ENCODE peak calls at places on chromosomes 13 and 19, in eight cellular contexts. R is frontal cortex, A is AG08395, M is cerebellum, F is iris pigment epithelial cell, S is K562, T is T-cell, G is HTR-8/SVneo. H is an unnamed sample.

GRCh38 chr19:24140099-24140498 is 53.1 kb downstream of the ZNF254 start:
- DNase-seq in R (no peak), A (peak), M (no peak), F (peak), S (no peak), T (no peak), G (no peak), H (no peak)

GRCh38 chr13:33285420-33286124 is at the start of gene STARD13:
- DNase-seq in R (peak), A (peak), M (peak), F (peak), S (peak), T (no peak), G (peak), H (peak)

GRCh38 chr19:4980087-4980486 is 11.2 kb downstream of the KDM4B start:
- DNase-seq in R (no peak), A (no peak), M (no peak), F (no peak), S (no peak), T (no peak), G (no peak), H (no peak)

GRCh38 chr13:113451951-113452421 is 1.3 kb downstream of the ADPRHL1 start:
- DNase-seq in R (no peak), A (no peak), M (no peak), F (no peak), S (no peak), T (no peak), G (no peak), H (no peak)

GRCh38 chr19:55461974-55462628 is 659 bp upstream of the ISOC2 start:
- DNase-seq in R (no peak), A (peak), M (no peak), F (peak), S (peak), T (no peak), G (no peak), H (no peak)

GRCh38 chr19:14395710-14396338 is 14.6 kb downstream of the ADGRE5 start:
- DNase-seq in R (no peak), A (peak), M (no peak), F (no peak), S (peak), T (no peak), G (no peak), H (no peak)

GRCh38 chr19:8487137-8487851 is 15.1 kb downstream of the PRAM1 start:
- DNase-seq in R (no peak), A (no peak), M (no peak), F (peak), S (no peak), T (peak), G (no peak), H (peak)

GRCh38 chr13:48123827-48124226 is 28.9 kb upstream of the MED4 start:
- DNase-seq in R (no peak), A (no peak), M (no peak), F (no peak), S (no peak), T (no peak), G (no peak), H (no peak)

GRCh38 chr13:37741536-37741935 is 128.0 kb downstream of the TRPC4 start:
- DNase-seq in R (no peak), A (peak), M (no peak), F (no peak), S (no peak), T (no peak), G (no peak), H (no peak)

GRCh38 chr19:38685666-38686529 is 38.4 kb downstream of the ACTN4 start:
- DNase-seq in R (no peak), A (no peak), M (peak), F (peak), S (peak), T (no peak), G (no peak), H (no peak)

GRCh38 chr13:30607908-30608307 is 9.8 kb upstream of the USPL1 start:
- DNase-seq in R (no peak), A (no peak), M (no peak), F (no peak), S (no peak), T (peak), G (no peak), H (no peak)

GRCh38 chr13:95527955-95528354 is 24.6 kb upstream of the CLDN10 start:
- DNase-seq in R (no peak), A (no peak), M (no peak), F (no peak), S (no peak), T (no peak), G (no peak), H (no peak)

GRCh38 chr19:38265213-38265861 is 964 bp downstream of the SPINT2 start:
- DNase-seq in R (no peak), A (no peak), M (peak), F (no peak), S (no peak), T (no peak), G (no peak), H (no peak)

GRCh38 chr19:33156354-33156753 is 24.4 kb downstream of the WDR88 start:
- DNase-seq in R (no peak), A (peak), M (no peak), F (peak), S (peak), T (no peak), G (no peak), H (no peak)

GRCh38 chr19:2044709-2045500 is 6.1 kb downstream of the MKNK2 start:
- DNase-seq in R (no peak), A (no peak), M (no peak), F (no peak), S (peak), T (no peak), G (no peak), H (no peak)

GRCh38 chr19:792361-792885 is 4.8 kb upstream of the PTBP1 start:
- DNase-seq in R (no peak), A (no peak), M (no peak), F (no peak), S (no peak), T (no peak), G (no peak), H (no peak)

GRCh38 chr19:38062959-38063786 is 156.2 kb downstream of the SIPA1L3 start:
- DNase-seq in R (no peak), A (no peak), M (no peak), F (no peak), S (peak), T (no peak), G (no peak), H (no peak)

GRCh38 chr13:40233731-40234195 is 432.7 kb downstream of the FOXO1 start:
- DNase-seq in R (no peak), A (no peak), M (no peak), F (no peak), S (no peak), T (no peak), G (no peak), H (no peak)

GRCh38 chr13:92315265-92315664 is 911.3 kb upstream of the GPC6 start:
- DNase-seq in R (no peak), A (no peak), M (no peak), F (peak), S (no peak), T (no peak), G (peak), H (no peak)

GRCh38 chr13:29936051-29936813 is 85.8 kb upstream of the UBL3 start:
- DNase-seq in R (no peak), A (no peak), M (no peak), F (no peak), S (no peak), T (no peak), G (no peak), H (no peak)

GRCh38 chr13:110685305-110685704 is 20.6 kb downstream of the CARS2 start:
- DNase-seq in R (no peak), A (no peak), M (no peak), F (peak), S (no peak), T (no peak), G (peak), H (no peak)

GRCh38 chr13:77784531-77784930 is 87.0 kb downstream of the SLAIN1 start:
- DNase-seq in R (no peak), A (no peak), M (no peak), F (no peak), S (no peak), T (no peak), G (no peak), H (no peak)

GRCh38 chr13:50236898-50237318 is 221.7 kb downstream of the KCNRG start:
- DNase-seq in R (no peak), A (no peak), M (no peak), F (no peak), S (no peak), T (no peak), G (no peak), H (no peak)

GRCh38 chr13:113825851-113826250 is 38.0 kb downstream of the GAS6 start:
- DNase-seq in R (peak), A (no peak), M (no peak), F (no peak), S (no peak), T (no peak), G (no peak), H (no peak)

GRCh38 chr13:44719857-44720671 is 143.9 kb upstream of the TSC22D1 start:
- DNase-seq in R (no peak), A (peak), M (no peak), F (peak), S (no peak), T (no peak), G (no peak), H (no peak)

GRCh38 chr19:611506-611869 is 21.8 kb downstream of the HCN2 start:
- DNase-seq in R (no peak), A (peak), M (no peak), F (peak), S (no peak), T (no peak), G (no peak), H (no peak)

GRCh38 chr19:18112989-18113478 is 15.5 kb downstream of the MAST3 start:
- DNase-seq in R (peak), A (peak), M (peak), F (peak), S (peak), T (peak), G (peak), H (peak)

GRCh38 chr13:30872685-30873443 is 33.2 kb upstream of the MEDAG start:
- DNase-seq in R (no peak), A (peak), M (no peak), F (peak), S (no peak), T (no peak), G (peak), H (peak)

GRCh38 chr13:30487075-30487470 is 21.3 kb upstream of the HMGB1 start:
- DNase-seq in R (no peak), A (no peak), M (no peak), F (no peak), S (no peak), T (no peak), G (no peak), H (no peak)

GRCh38 chr13:29847501-29847983 is 2.9 kb downstream of the UBL3 start:
- DNase-seq in R (peak), A (peak), M (peak), F (peak), S (no peak), T (no peak), G (no peak), H (peak)

GRCh38 chr13:32938907-32939306 is 77.3 kb upstream of the KL start:
- DNase-seq in R (no peak), A (peak), M (no peak), F (peak), S (no peak), T (no peak), G (no peak), H (no peak)